ENCODE peak calls at places on chromosome 3, in six cellular contexts. K, Y, F, I, T and N are unnamed samples.

GRCh38 chr3:156449712-156450574 is 105.0 kb downstream of the SSR3 start:
- DNase-seq in K (peak), Y (peak), F (peak), I (no peak), T (no peak), N (peak)

GRCh38 chr3:12253521-12253920 is 35.3 kb upstream of the PPARG start:
- DNase-seq in K (peak), Y (no peak), F (no peak), I (no peak), T (no peak), N (no peak)

GRCh38 chr3:32472716-32473115 is 29.9 kb downstream of the CMTM6 start:
- DNase-seq in K (no peak), Y (no peak), F (no peak), I (no peak), T (no peak), N (no peak)

GRCh38 chr3:139520028-139520737 is 19.4 kb downstream of the RBP1 start:
- DNase-seq in K (peak), Y (peak), F (peak), I (no peak), T (no peak), N (no peak)

GRCh38 chr3:87410110-87410509 is 133.7 kb upstream of the POU1F1 start:
- DNase-seq in K (no peak), Y (no peak), F (peak), I (no peak), T (no peak), N (no peak)

GRCh38 chr3:17915341-17915740 is 172.9 kb upstream of the TBC1D5 start:
- DNase-seq in K (no peak), Y (no peak), F (no peak), I (no peak), T (no peak), N (no peak)

GRCh38 chr3:42229942-42230688 is 35.9 kb downstream of the CCK start:
- DNase-seq in K (peak), Y (peak), F (peak), I (no peak), T (no peak), N (peak)

GRCh38 chr3:153624310-153625030 is 462.4 kb downstream of the RAP2B start:
- DNase-seq in K (no peak), Y (no peak), F (no peak), I (no peak), T (no peak), N (no peak)

GRCh38 chr3:140198242-140198641 is 263.3 kb downstream of the CLSTN2 start:
- DNase-seq in K (no peak), Y (no peak), F (no peak), I (no peak), T (no peak), N (no peak)

GRCh38 chr3:16866447-16867025 is 18.2 kb upstream of the PLCL2 start:
- DNase-seq in K (peak), Y (no peak), F (peak), I (no peak), T (no peak), N (no peak)

GRCh38 chr3:16865335-16865734 is 19.4 kb upstream of the PLCL2 start:
- DNase-seq in K (no peak), Y (no peak), F (peak), I (no peak), T (no peak), N (no peak)

GRCh38 chr3:16864610-16865313 is 20.0 kb upstream of the PLCL2 start:
- DNase-seq in K (peak), Y (no peak), F (peak), I (no peak), T (no peak), N (no peak)

GRCh38 chr3:16860234-16860633 is 24.5 kb upstream of the PLCL2 start:
- DNase-seq in K (no peak), Y (no peak), F (no peak), I (no peak), T (no peak), N (no peak)

DNA sequence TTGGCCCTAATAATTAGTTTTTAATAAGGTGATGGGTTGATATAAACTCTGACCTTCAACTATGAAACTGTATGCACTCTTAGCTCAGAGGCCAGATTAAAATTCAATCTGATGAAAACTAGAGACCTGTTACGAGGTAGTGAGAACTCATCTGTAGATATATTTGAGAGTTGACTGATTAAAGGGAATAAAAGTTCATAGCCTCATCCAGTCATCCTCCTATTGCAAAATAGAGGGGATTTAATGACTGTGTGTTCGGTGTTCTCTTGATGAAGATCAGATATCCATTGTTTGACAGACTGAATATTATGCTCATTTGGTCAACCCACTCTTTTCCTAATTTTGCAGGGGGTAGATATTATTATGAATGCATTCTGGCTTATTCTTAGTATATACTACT is 23.3 kb upstream of the PLCL2 start:
- DNase-seq in K (no peak), Y (no peak), F (no peak), I (no peak), T (no peak), N (no peak)
- TF ChIP-seq CTCF in K (no peak), Y (no peak), F (no peak), I (no peak), T (no peak), N (no peak)

GRCh38 chr3:61345020-61345419 is 93.8 kb upstream of the FHIT start:
- DNase-seq in K (no peak), Y (no peak), F (no peak), I (no peak), T (no peak), N (no peak)
- TF ChIP-seq CTCF in K (no peak), Y (no peak), F (no peak), I (no peak), T (no peak), N (no peak)

GRCh38 chr3:131047582-131047981 is 20.9 kb downstream of the NEK11 start:
- DNase-seq in K (no peak), Y (no peak), F (no peak), I (no peak), T (no peak), N (no peak)
- TF ChIP-seq CTCF in K (no peak), Y (no peak), F (no peak), I (no peak), T (no peak), N (no peak)

GRCh38 chr3:187738089-187738399 is 7.2 kb downstream of the BCL6 start:
- DNase-seq in K (no peak), Y (no peak), F (no peak), I (no peak), T (no peak), N (no peak)

GRCh38 chr3:187739125-187739560 is 6.1 kb downstream of the BCL6 start:
- DNase-seq in K (no peak), Y (peak), F (no peak), I (no peak), T (no peak), N (peak)

GRCh38 chr3:187736418-187736871 is 8.8 kb downstream of the BCL6 start:
- DNase-seq in K (peak), Y (no peak), F (peak), I (no peak), T (no peak), N (no peak)

GRCh38 chr3:187738400-187739124 is 6.7 kb downstream of the BCL6 start:
- DNase-seq in K (peak), Y (peak), F (peak), I (peak), T (peak), N (peak)

GRCh38 chr3:187737401-187738088 is 7.7 kb downstream of the BCL6 start:
- DNase-seq in K (peak), Y (peak), F (peak), I (peak), T (peak), N (peak)
- TF ChIP-seq CTCF in K (no peak), Y (no peak), F (no peak), I (no peak), T (no peak), N (no peak)